ENCODE peak calls at places on chromosomes 13 and 19, in ten cellular contexts. Y is adipocyte, V is heart left ventricle, M is pancreas, W is K562, F is breast epithelium, S is stomach, G is esophagus squamous epithelium, Q is ovary, A is A673. I is an unnamed sample.

GRCh38 chr13:33728271-33729037 is 89.5 kb upstream of the RFC3 start:
- DNase-seq in G (no peak), S (no peak), A (no peak), M (peak; percentile 31), V (peak; percentile 61), Y (no peak), Q (no peak), F (no peak), W (no peak), I (no peak)

GRCh38 chr19:39512964-39513363 is 2.0 kb upstream of the SELENOV start:
- DNase-seq in Q (no peak), S (no peak), M (no peak), Y (no peak), V (no peak), A (no peak), F (no peak), W (no peak), G (no peak), I (no peak)

GRCh38 chr19:40367577-40368434 is 19.3 kb downstream of the PLD3 start:
- DNase-seq in Y (no peak), S (no peak), A (no peak), W (no peak), M (no peak), F (no peak), Q (no peak), G (no peak), V (no peak), I (peak; percentile 60)

GRCh38 chr13:65555973-65556372 is 1674.2 kb downstream of the PCDH9 start:
- DNase-seq in S (no peak), A (peak; percentile 3), G (no peak), Y (no peak), V (no peak), Q (no peak), M (no peak), F (no peak), W (no peak), I (no peak)

GRCh38 chr19:6466526-6467248 is 2.6 kb downstream of the CRB3 start:
- DNase-seq in A (no peak), S (no peak), M (no peak), Y (no peak), F (no peak), G (no peak), V (no peak), Q (no peak), W (no peak), I (no peak)

GRCh38 chr13:41917641-41918040 is 43.3 kb downstream of the VWA8 start:
- DNase-seq in Y (peak; percentile 62), A (no peak), F (no peak), M (no peak), G (no peak), Q (no peak), V (no peak), W (no peak), S (no peak), I (no peak)

GRCh38 chr19:23996549-23996948 is 81.9 kb downstream of the ZNF726 start:
- DNase-seq in A (peak; percentile 5), Y (peak; percentile 3), F (no peak), Q (no peak), M (no peak), S (no peak), W (peak; percentile 38), G (no peak), V (no peak), I (peak; percentile 64)

GRCh38 chr19:35079826-35080225 is 35.8 kb upstream of the FXYD3 start:
- DNase-seq in G (no peak), M (no peak), W (no peak), F (no peak), V (no peak), Q (no peak), A (no peak), S (no peak), Y (no peak), I (peak; percentile 35)

GRCh38 chr19:19513671-19514070 is 1.7 kb downstream of the TSSK6 start:
- DNase-seq in Y (no peak), F (no peak), S (no peak), Q (peak; percentile 38), M (no peak), A (no peak), G (no peak), W (no peak), V (no peak), I (no peak)

GRCh38 chr19:19517235-19517619 is 1.2 kb downstream of the NDUFA13 start:
- DNase-seq in F (no peak), V (no peak), A (no peak), S (no peak), Q (peak; percentile 19), W (no peak), M (no peak), G (no peak), Y (no peak), I (no peak)

GRCh38 chr19:19515764-19516519 is at the start of gene NDUFA13:
- DNase-seq in G (peak; percentile 54), W (peak; percentile 89), Y (peak; percentile 96), M (peak; percentile 87), F (peak; percentile 95), Q (peak; percentile 96), A (peak; percentile 95), S (peak; percentile 95), V (peak; percentile 92), I (peak; percentile 97)

GRCh38 chr19:19514881-19515763 is at the start of gene TSSK6:
- DNase-seq in S (no peak), A (no peak), F (no peak), G (no peak), Q (peak; percentile 61), Y (no peak), W (no peak), M (no peak), V (no peak), I (no peak)

GRCh38 chr19:19514215-19514633 is 1.1 kb downstream of the TSSK6 start:
- DNase-seq in V (peak; percentile 92), F (no peak), M (peak; percentile 48), Y (no peak), W (no peak), S (no peak), A (no peak), G (no peak), Q (peak; percentile 83), I (no peak)
- H3K4me3 ChIP-seq in V (no peak overlapping the region), F (peak overlapping the region; percentile 85), M (no peak overlapping the region), Y (peak overlapping the region; percentile 25), W (no peak overlapping the region), S (peak overlapping the region; percentile 13), A (no peak overlapping the region), G (no peak overlapping the region), Q (peak overlapping the region; percentile 9), I (no peak overlapping the region)

GRCh38 chr13:111469916-111470506 is 149.6 kb downstream of the TEX29 start:
- DNase-seq in W (no peak), Y (no peak), Q (no peak), M (no peak), G (no peak), A (no peak), F (no peak), V (no peak), S (no peak), I (no peak)

GRCh38 chr13:111470933-111471332 is 150.5 kb downstream of the TEX29 start:
- DNase-seq in G (no peak), W (no peak), M (no peak), Y (no peak), Q (no peak), F (no peak), V (no peak), S (no peak), A (no peak), I (no peak)

GRCh38 chr13:111469450-111469849 is 149.0 kb downstream of the TEX29 start:
- DNase-seq in Y (no peak), V (no peak), G (no peak), M (no peak), Q (no peak), W (no peak), F (no peak), A (no peak), S (no peak), I (no peak)

GRCh38 chr13:111468037-111468959 is 147.9 kb downstream of the TEX29 start:
- DNase-seq in S (no peak), A (no peak), V (no peak), Y (no peak), Q (no peak), G (no peak), W (no peak), F (no peak), M (no peak), I (no peak)

DNA sequence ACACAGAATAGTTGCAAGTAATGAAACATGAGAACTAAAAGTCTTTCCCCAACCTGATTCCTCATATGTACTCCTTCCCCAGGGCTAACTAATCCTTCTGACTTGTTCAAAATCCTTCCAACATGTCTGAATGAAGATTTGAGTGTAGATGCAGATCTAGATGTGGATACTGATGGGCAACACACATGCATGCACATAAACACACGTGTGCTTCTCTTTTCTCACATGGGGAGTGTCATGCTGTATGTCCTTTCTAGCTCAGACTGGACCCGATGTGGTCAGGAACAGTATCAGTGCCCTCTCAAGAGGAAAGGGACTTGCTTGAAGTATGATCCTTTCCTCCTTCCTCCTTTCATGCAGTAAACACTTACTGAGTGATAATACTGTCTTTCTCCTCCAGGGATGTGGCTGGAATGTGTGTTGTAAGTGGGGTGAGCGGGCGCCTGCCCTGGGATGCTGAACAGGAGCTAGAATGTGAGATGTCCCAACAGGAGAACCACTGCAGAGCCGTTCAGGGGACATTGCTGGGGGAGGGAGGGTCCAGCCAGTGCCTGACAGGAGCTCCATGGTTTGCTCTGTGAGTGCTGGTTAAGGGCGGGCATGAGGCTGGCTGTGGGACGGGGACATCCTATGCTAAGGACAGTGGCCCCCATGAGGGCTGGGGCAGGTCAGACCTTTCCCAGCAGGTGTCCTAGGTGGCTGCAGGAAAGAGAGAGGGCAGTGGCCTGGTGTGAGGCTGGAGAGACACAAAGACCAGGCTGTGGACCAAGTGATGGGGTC is 146.9 kb downstream of the TEX29 start:
- DNase-seq in Q (no peak), V (no peak), G (no peak), S (no peak), M (no peak), A (no peak), W (no peak), Y (no peak), F (no peak), I (no peak)
- H3K27me3 ChIP-seq in Q (no peaks in the 10 kb centered on the region), V (no peaks in the 10 kb centered on the region), G (peaks cover 58% of the 10 kb centered on the region), S (peaks cover 4% of the 10 kb centered on the region), M (no peaks in the 10 kb centered on the region), A (peaks cover 46% of the 10 kb centered on the region), W (peaks cover 20% of the 10 kb centered on the region), Y (peaks cover 20% of the 10 kb centered on the region), F (no peaks in the 10 kb centered on the region), I (no peaks in the 10 kb centered on the region)

GRCh38 chr13:58369941-58370340 is 738.4 kb downstream of the PCDH17 start:
- DNase-seq in V (no peak), A (no peak), G (no peak), S (no peak), Q (no peak), M (no peak), F (no peak), Y (no peak), W (no peak), I (no peak)
- H3K36me3 ChIP-seq in V (no peaks in the 10 kb centered on the region), A (no peaks in the 10 kb centered on the region), G (no peaks in the 10 kb centered on the region), S (no peaks in the 10 kb centered on the region), Q (no peaks in the 10 kb centered on the region), M (no peaks in the 10 kb centered on the region), F (no peaks in the 10 kb centered on the region), Y (no peaks in the 10 kb centered on the region), W (no peaks in the 10 kb centered on the region), I (no peaks in the 10 kb centered on the region)

DNA sequence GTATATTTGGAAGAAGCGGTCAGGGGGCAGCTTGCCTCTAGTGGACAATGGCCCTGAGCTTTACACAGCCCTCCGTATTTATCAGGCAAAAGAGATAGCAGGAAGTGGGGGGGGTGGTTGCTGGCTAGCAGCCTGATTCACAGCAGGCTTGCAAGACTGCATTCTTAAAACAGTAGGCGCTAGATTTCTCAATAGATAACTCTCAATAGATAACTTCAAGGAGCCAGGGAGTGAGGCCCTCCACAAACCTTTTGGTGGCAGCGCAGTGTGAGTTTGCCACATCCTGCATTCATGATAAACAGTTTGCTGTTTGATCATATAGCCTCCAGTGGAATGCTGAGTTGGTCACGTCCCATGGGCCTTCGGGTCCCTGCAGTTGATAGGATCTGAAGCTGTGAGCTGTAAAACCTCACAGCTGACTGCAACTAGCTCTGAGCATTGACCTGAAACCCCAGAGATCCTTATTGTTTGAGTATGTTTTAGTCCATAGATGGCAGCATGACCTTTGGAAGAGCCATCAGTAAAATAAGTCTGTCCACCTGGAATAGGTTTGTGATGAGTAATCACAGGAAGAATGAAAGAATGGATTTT is 12.2 kb downstream of the FPR3 start:
- DNase-seq in V (peak; percentile 37), G (no peak), Q (no peak), W (peak; percentile 55), A (peak; percentile 85), M (no peak), Y (no peak), F (no peak), S (no peak), I (no peak)
- H3K4me3 ChIP-seq in V (no peak overlapping the region), G (no peak overlapping the region), Q (no peak overlapping the region), W (no peak overlapping the region), A (no peak overlapping the region), M (no peak overlapping the region), Y (no peak overlapping the region), F (no peak overlapping the region), S (no peak overlapping the region), I (no peak overlapping the region)